ENCODE peak calls at places on chromosomes 11 and 22, in six cellular contexts. J is IMR-90; O is central memory CD4-positive, alpha-beta T cell; R is EL; C is HFF-Myc; W is anterior cingulate cortex. F is an unnamed sample.

GRCh38 chr22:32531955-32532818 is 57.6 kb downstream of the FBXO7 start:
- DNase-seq in C (peak), W (no peak), R (peak), J (peak), O (no peak), F (no peak)

GRCh38 chr11:95375451-95375850 is 144.4 kb upstream of the SESN3 start:
- DNase-seq in R (no peak), W (no peak), J (no peak), C (no peak), O (no peak), F (no peak)

GRCh38 chr22:41537203-41537602 is 7.1 kb downstream of the POLR3H start:
- DNase-seq in C (no peak), J (no peak), O (no peak), R (no peak), W (no peak), F (no peak)

GRCh38 chr11:124069429-124070401 is 28.6 kb upstream of the OR10G7 start:
- DNase-seq in C (peak), W (no peak), R (peak), J (peak), O (no peak), F (peak)

GRCh38 chr11:65611758-65612603 is 2.0 kb downstream of the MAP3K11 start:
- DNase-seq in C (no peak), O (no peak), W (no peak), R (peak), J (peak), F (no peak)

GRCh38 chr11:33135216-33135615 is 26.1 kb downstream of the CSTF3 start:
- DNase-seq in O (no peak), J (peak), C (peak), W (no peak), R (peak), F (no peak)

GRCh38 chr22:19757140-19757984 is 3.2 kb upstream of the TBX1 start:
- DNase-seq in J (no peak), R (no peak), W (no peak), C (no peak), O (no peak), F (no peak)

GRCh38 chr22:42294034-42294985 is 23.9 kb upstream of the TCF20 start:
- DNase-seq in R (peak), J (peak), W (no peak), O (peak), C (no peak), F (no peak)

GRCh38 chr22:36551096-36551495 is 22.1 kb upstream of the EIF3D start:
- DNase-seq in J (no peak), W (no peak), O (no peak), C (no peak), R (no peak), F (no peak)

GRCh38 chr22:44369241-44369652 is 56.5 kb upstream of the SHISAL1 start:
- DNase-seq in J (no peak), O (no peak), W (no peak), R (no peak), C (no peak), F (no peak)

GRCh38 chr11:79076526-79077115 is 364.2 kb downstream of the TENM4 start:
- DNase-seq in J (no peak), R (peak), W (no peak), O (no peak), C (no peak), F (no peak)

GRCh38 chr22:49763138-49763537 is 64.5 kb downstream of the BRD1 start:
- DNase-seq in J (no peak), W (no peak), C (no peak), R (no peak), O (no peak), F (no peak)

GRCh38 chr22:40668611-40669390 is 10.5 kb upstream of the MCHR1 start:
- DNase-seq in W (no peak), C (peak), O (no peak), R (peak), J (peak), F (no peak)

GRCh38 chr11:61719968-61720367 is 32.5 kb upstream of the MYRF start:
- DNase-seq in O (no peak), R (no peak), J (no peak), W (no peak), C (no peak), F (no peak)

GRCh38 chr11:12723410-12724297 is 49.4 kb downstream of the TEAD1 start:
- DNase-seq in W (no peak), J (peak), R (peak), C (peak), O (no peak), F (no peak)

GRCh38 chr22:45784357-45785277 is 113.0 kb downstream of the ATXN10 start:
- DNase-seq in W (no peak), R (no peak), J (no peak), C (no peak), O (no peak), F (no peak)

GRCh38 chr11:130839950-130840666 is 76.2 kb downstream of the SNX19 start:
- DNase-seq in R (no peak), J (peak), W (no peak), C (no peak), O (no peak), F (no peak)

GRCh38 chr11:102390667-102391449 is 43.8 kb downstream of the BIRC2 start:
- DNase-seq in W (peak), R (peak), C (no peak), J (peak), O (peak), F (peak)

GRCh38 chr11:71379722-71380121 is 68.5 kb downstream of the DHCR7 start:
- DNase-seq in C (no peak), J (no peak), W (no peak), R (no peak), O (no peak), F (no peak)

GRCh38 chr11:65498042-65498726 is 661 bp upstream of the MALAT1 start:
- DNase-seq in C (peak), O (peak), J (peak), W (peak), R (peak), F (peak)

GRCh38 chr11:65767406-65767805 is 13.4 kb downstream of the AP5B1 start:
- DNase-seq in C (no peak), O (no peak), J (no peak), R (no peak), W (no peak), F (no peak)